ENCODE peak calls at places on chromosomes 4 and X, in ten cellular contexts. M is H4; V is skeletal muscle cell; S is DMS79 treated with DMSO at 0.1 percent for 48 hours; R is NCI-H345; E is stimulated activated naive B cell treated with anti-CD40 and anti-IgM and Interleukin-4, amounts not matched to agents 10 μg/mL and 1 μg/mL and 100 μg/mL, for 72 hours; K is NCI-H1092; A is activated gamma-delta T cell; F is HEK293T; G is SJCRH30. B is an unnamed sample.

GRCh38 chrX:20237864-20238263 is 28.8 kb downstream of the RPS6KA3 start:
- DNase-seq in M (no peak), V (no peak), S (no peak), R (no peak), E (no peak), K (no peak), A (no peak), F (no peak), G (no peak), B (no peak)

GRCh38 chr4:112296949-112297483 is at the start of gene ALPK1:
- DNase-seq in M (peak), V (peak), S (no peak), R (no peak), E (no peak), K (no peak), A (no peak), F (peak), G (peak), B (no peak)

GRCh38 chr4:185821029-185821419 is 9.0 kb upstream of the SORBS2 start:
- DNase-seq in M (no peak), V (no peak), S (no peak), R (no peak), E (no peak), K (no peak), A (no peak), F (no peak), G (no peak), B (no peak)

GRCh38 chrX:49029876-49030275 is 13.3 kb downstream of the TFE3 start:
- DNase-seq in M (no peak), V (no peak), S (no peak), R (no peak), E (no peak), K (no peak), A (no peak), F (no peak), G (no peak), B (no peak)

GRCh38 chrX:104502460-104502859 is 63.5 kb upstream of the IL1RAPL2 start:
- DNase-seq in M (no peak), V (no peak), S (no peak), R (no peak), E (no peak), K (no peak), A (no peak), F (no peak), G (no peak), B (no peak)

GRCh38 chr4:109383823-109384222 is 49.8 kb upstream of the SEC24B start:
- DNase-seq in M (no peak), V (no peak), S (no peak), R (no peak), E (no peak), K (no peak), A (no peak), F (no peak), G (peak), B (no peak)

GRCh38 chr4:116702949-116703348 is 382.4 kb downstream of the TRAM1L1 start:
- DNase-seq in M (peak), V (no peak), S (no peak), R (no peak), E (no peak), K (no peak), A (no peak), F (peak), G (no peak), B (no peak)

GRCh38 chr4:38605794-38606586 is 58.0 kb upstream of the KLF3 start:
- DNase-seq in M (no peak), V (no peak), S (peak), R (peak), E (no peak), K (peak), A (no peak), F (no peak), G (no peak), B (no peak)

GRCh38 chr4:100168521-100168920 is 21.7 kb downstream of the DDIT4L start:
- DNase-seq in M (peak), V (no peak), S (no peak), R (no peak), E (no peak), K (no peak), A (no peak), F (no peak), G (no peak), B (no peak)

GRCh38 chr4:54661156-54661555 is 3.4 kb downstream of the KIT start:
- DNase-seq in M (peak), V (peak), S (no peak), R (no peak), E (no peak), K (no peak), A (no peak), F (no peak), G (no peak), B (no peak)

GRCh38 chr4:27046851-27047250 is 186.2 kb downstream of the STIM2 start:
- DNase-seq in M (no peak), V (no peak), S (no peak), R (peak), E (no peak), K (no peak), A (no peak), F (no peak), G (no peak), B (no peak)

GRCh38 chrX:16638533-16638932 is 11.4 kb upstream of the S100G start:
- DNase-seq in M (no peak), V (no peak), S (no peak), R (no peak), E (no peak), K (no peak), A (no peak), F (no peak), G (no peak), B (no peak)

GRCh38 chrX:41481264-41482109 is 34.3 kb downstream of the NYX start:
- DNase-seq in M (peak), V (no peak), S (no peak), R (no peak), E (no peak), K (no peak), A (no peak), F (peak), G (peak), B (no peak)

GRCh38 chr4:1575418-1576199 is 108.5 kb downstream of the FAM53A start:
- DNase-seq in M (no peak), V (no peak), S (no peak), R (no peak), E (no peak), K (no peak), A (no peak), F (no peak), G (no peak), B (no peak)

GRCh38 chr4:170068438-170069128 is 21.2 kb downstream of the AADAT start:
- DNase-seq in M (no peak), V (no peak), S (no peak), R (no peak), E (no peak), K (no peak), A (no peak), F (no peak), G (no peak), B (no peak)

GRCh38 chrX:94057385-94057784 is 383.4 kb downstream of the FAM133A start:
- DNase-seq in M (peak), V (no peak), S (no peak), R (no peak), E (no peak), K (no peak), A (no peak), F (no peak), G (no peak), B (no peak)

GRCh38 chrX:154051210-154051810 is 31.6 kb upstream of the IRAK1 start:
- DNase-seq in M (peak), V (no peak), S (peak), R (peak), E (peak), K (no peak), A (no peak), F (peak), G (peak), B (no peak)

GRCh38 chr4:124846306-124846705 is 133.8 kb upstream of the ANKRD50 start:
- DNase-seq in M (no peak), V (no peak), S (no peak), R (no peak), E (no peak), K (no peak), A (no peak), F (no peak), G (no peak), B (no peak)

GRCh38 chrX:19912-20571 is 261.1 kb upstream of the PLCXD1 start:
- DNase-seq in M (no peak), V (no peak), S (no peak), R (no peak), E (no peak), K (no peak), A (no peak), F (no peak), G (no peak), B (peak)

GRCh38 chr4:55830741-55831140 is 11.2 kb downstream of the EXOC1L start:
- DNase-seq in M (peak), V (no peak), S (no peak), R (no peak), E (no peak), K (no peak), A (no peak), F (no peak), G (no peak), B (no peak)

GRCh38 chrX:2423899-2424298 is 76.9 kb downstream of the DHRSX start:
- DNase-seq in M (no peak), V (no peak), S (no peak), R (no peak), E (no peak), K (no peak), A (no peak), F (no peak), G (no peak), B (no peak)

GRCh38 chr4:74545488-74545887 is 100.6 kb downstream of the AREG start:
- DNase-seq in M (no peak), V (no peak), S (no peak), R (no peak), E (no peak), K (no peak), A (no peak), F (no peak), G (no peak), B (no peak)